ENCODE peak calls at places on chromosomes 6 and 20, in six cellular contexts. T is spleen, L is foreskin fibroblast, E is brain microvascular endothelial cell, F is dorsolateral prefrontal cortex, N is astrocyte of the cerebellum. A is an unnamed sample.

GRCh38 chr20:53914861-53915458 is 155.4 kb downstream of the BCAS1 start:
- DNase-seq in T (no peak), L (peak), E (no peak), F (no peak), N (no peak), A (no peak)

GRCh38 chr20:17202668-17203067 is 24.2 kb upstream of the PCSK2 start:
- DNase-seq in T (no peak), L (no peak), E (no peak), F (no peak), N (no peak), A (no peak)

GRCh38 chr6:126873791-126874190 is 244.7 kb upstream of the RSPO3 start:
- DNase-seq in T (no peak), L (no peak), E (no peak), F (no peak), N (no peak), A (no peak)

GRCh38 chr6:100493206-100493888 is 28.6 kb upstream of the SIM1 start:
- DNase-seq in T (no peak), L (no peak), E (no peak), F (no peak), N (no peak), A (no peak)

GRCh38 chr20:56433221-56433879 is 21.3 kb downstream of the CASS4 start:
- DNase-seq in T (no peak), L (peak), E (peak), F (no peak), N (no peak), A (no peak)

GRCh38 chr6:121237859-121238258 is 96.4 kb downstream of the TBC1D32 start:
- DNase-seq in T (no peak), L (no peak), E (no peak), F (no peak), N (no peak), A (no peak)

GRCh38 chr6:136077834-136078576 is 172.1 kb downstream of the MTFR2 start:
- DNase-seq in T (no peak), L (peak), E (peak), F (no peak), N (peak), A (no peak)

GRCh38 chr20:46964299-46965123 is 69.9 kb downstream of the EYA2 start:
- DNase-seq in T (peak), L (no peak), E (no peak), F (no peak), N (no peak), A (no peak)

GRCh38 chr6:43434943-43435342 is 7.6 kb downstream of the ABCC10 start:
- DNase-seq in T (no peak), L (no peak), E (no peak), F (no peak), N (no peak), A (no peak)

GRCh38 chr6:148177589-148178233 is 164.9 kb upstream of the SASH1 start:
- DNase-seq in T (no peak), L (peak), E (peak), F (no peak), N (peak), A (no peak)

GRCh38 chr20:25480797-25481196 is 73.3 kb downstream of the GINS1 start:
- DNase-seq in T (no peak), L (no peak), E (no peak), F (no peak), N (no peak), A (no peak)

GRCh38 chr20:25480156-25480555 is 72.7 kb downstream of the GINS1 start:
- DNase-seq in T (no peak), L (no peak), E (no peak), F (no peak), N (no peak), A (no peak)

GRCh38 chr20:25479638-25480037 is 72.2 kb downstream of the GINS1 start:
- DNase-seq in T (no peak), L (no peak), E (no peak), F (no peak), N (no peak), A (no peak)

GRCh38 chr20:25481918-25482253 is 74.4 kb downstream of the GINS1 start:
- DNase-seq in T (peak), L (no peak), E (no peak), F (no peak), N (no peak), A (no peak)

GRCh38 chr20:25481235-25481917 is 73.9 kb downstream of the GINS1 start:
- DNase-seq in T (no peak), L (no peak), E (no peak), F (no peak), N (no peak), A (no peak)
- TF ChIP-seq CTCF in T (no peak), L (no peak), E (peak), F (no peak), N (peak), A (no peak)

GRCh38 chr6:142942238-142942637 is 2.7 kb downstream of the HIVEP2 start:
- DNase-seq in T (no peak), L (no peak), E (no peak), F (no peak), N (no peak), A (no peak)

GRCh38 chr6:142943746-142944125 is 1.2 kb downstream of the HIVEP2 start:
- DNase-seq in T (peak), L (peak), E (no peak), F (no peak), N (no peak), A (no peak)

GRCh38 chr6:142944126-142945066 is 580 bp downstream of the HIVEP2 start:
- DNase-seq in T (peak), L (peak), E (peak), F (peak), N (peak), A (peak)

GRCh38 chr6:142941018-142941417 is 4.0 kb downstream of the HIVEP2 start:
- DNase-seq in T (no peak), L (no peak), E (no peak), F (no peak), N (no peak), A (no peak)

GRCh38 chr6:142942805-142943227 is 2.2 kb downstream of the HIVEP2 start:
- DNase-seq in T (no peak), L (peak), E (no peak), F (no peak), N (no peak), A (no peak)
- TF ChIP-seq CTCF in T (peak), L (no peak), E (peak), F (peak), N (no peak), A (peak)

GRCh38 chr20:36402708-36403107 is 96.6 kb downstream of the DLGAP4 start:
- DNase-seq in T (no peak), L (no peak), E (no peak), F (no peak), N (no peak), A (no peak)
- TF ChIP-seq CTCF in T (no peak), L (no peak), E (no peak), F (no peak), N (no peak), A (no peak)

DNA sequence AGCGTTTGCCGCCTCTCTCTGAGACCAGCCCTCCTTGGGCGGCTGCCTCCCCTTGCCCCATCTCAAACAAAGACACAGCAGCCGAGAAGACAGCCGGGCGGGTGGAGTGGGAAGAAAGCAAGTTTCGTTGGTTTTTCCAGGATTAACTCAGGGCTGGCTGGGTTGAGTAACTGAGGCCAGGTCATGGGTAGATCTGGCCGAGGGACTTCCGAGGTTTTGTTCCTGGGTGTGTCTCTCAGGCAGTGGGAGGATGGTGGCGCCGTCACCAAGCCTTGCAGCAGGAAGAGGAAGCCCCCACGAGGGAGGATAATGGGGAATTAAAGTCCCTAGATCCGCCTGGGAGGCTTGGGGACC is 167.2 kb downstream of the TTLL2 start:
- DNase-seq in T (no peak), L (no peak), E (no peak), F (peak), N (no peak), A (no peak)
- TF ChIP-seq CTCF in T (no peak), L (no peak), E (no peak), F (no peak), N (no peak), A (no peak)

GRCh38 chr6:31115941-31116560 is 1.5 kb downstream of the PSORS1C1 start:
- DNase-seq in T (peak), L (no peak), E (no peak), F (no peak), N (no peak), A (no peak)

GRCh38 chr6:31113861-31114539 is 600 bp upstream of the PSORS1C1 start:
- DNase-seq in T (peak), L (peak), E (no peak), F (no peak), N (peak), A (no peak)

GRCh38 chr6:31114540-31114876 is at the start of gene PSORS1C1:
- DNase-seq in T (peak), L (peak), E (peak), F (peak), N (peak), A (no peak)

GRCh38 chr6:31116661-31117385 is 2.2 kb downstream of the PSORS1C1 start:
- DNase-seq in T (peak), L (peak), E (peak), F (no peak), N (no peak), A (no peak)

DNA sequence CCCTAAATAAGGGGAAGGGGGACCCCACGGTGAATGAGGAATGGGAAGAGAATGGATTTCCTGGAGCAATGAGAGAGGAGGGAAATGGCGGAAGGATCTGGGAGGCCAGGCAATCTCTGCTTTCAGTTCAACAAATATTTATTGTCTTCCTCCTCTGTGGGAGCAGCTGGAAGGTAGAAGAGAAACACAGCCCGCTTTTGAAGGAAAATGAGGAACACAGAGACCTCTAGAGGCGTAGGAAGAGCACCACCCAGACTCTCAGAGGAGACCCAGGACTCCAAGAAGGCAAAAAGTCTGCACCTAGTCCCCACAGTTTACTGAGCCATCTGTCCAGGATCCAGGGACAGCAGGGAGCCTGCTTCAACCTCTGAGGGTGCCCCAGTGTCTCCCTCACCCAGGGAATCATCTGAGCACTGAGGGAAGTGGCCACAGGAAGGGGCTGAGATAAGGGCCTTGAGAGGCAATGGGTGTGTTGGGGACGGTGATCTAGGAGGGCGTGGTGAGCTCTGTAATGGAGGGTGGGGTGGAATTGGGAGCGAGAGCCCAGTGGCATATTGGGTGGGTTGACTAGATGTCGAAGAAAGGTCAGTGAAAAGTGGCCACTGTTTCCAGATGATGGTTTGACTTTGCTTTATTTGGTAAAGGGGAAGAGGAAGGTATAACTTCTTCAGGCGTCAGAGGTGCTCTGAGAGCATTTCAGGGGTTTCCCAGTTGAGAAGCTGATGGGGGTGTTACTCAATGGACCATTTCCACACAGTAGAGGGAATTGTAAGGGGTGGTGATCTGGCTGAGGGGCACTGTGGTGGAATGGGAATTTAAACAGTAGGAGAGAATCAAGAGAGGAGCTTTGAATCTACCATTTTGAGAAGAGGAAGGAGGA is 610 bp downstream of the PSORS1C1 start:
- DNase-seq in T (peak), L (peak), E (peak), F (no peak), N (peak), A (no peak)
- TF ChIP-seq CTCF in T (no peak), L (peak), E (peak), F (peak), N (peak), A (no peak)

DNA sequence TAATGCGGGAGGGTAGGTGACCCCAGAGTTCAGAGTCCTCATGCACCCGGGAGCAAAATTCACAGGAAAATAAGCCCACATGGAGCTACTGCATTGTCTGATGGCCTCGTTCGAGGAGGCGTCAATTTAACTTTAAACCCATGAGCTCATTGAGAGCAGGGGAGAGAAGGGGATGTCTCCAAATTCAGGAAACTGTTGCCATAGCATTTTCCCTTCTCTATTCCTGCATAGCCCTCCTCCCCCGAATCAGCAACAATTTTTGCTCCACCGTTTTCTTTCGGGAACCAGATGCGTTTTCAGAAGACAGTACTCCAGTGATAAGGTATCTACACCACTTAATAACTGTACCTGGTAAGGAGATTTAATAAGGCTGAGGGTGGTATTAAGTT is 324 bp upstream of the LAMP5 start:
- DNase-seq in T (no peak), L (no peak), E (no peak), F (no peak), N (no peak), A (no peak)
- TF ChIP-seq CTCF in T (no peak), L (no peak), E (no peak), F (no peak), N (no peak), A (no peak)

A was measured in CD14-positive monocyte.